ENCODE peak calls at places on chromosomes 5 and 9, in five cellular contexts. M is HCT116, U is GM23248, G is PC-3, O is neural progenitor cell. L is an unnamed sample.

GRCh38 chr9:77384406-77384805 is 207.1 kb downstream of the VPS13A start:
- DNase-seq in O (no peak), M (no peak), U (peak; percentile 58), G (peak; percentile 52), L (no peak)

GRCh38 chr5:54517174-54517511 is 416 bp upstream of the SNX18 start:
- DNase-seq in O (peak; percentile 61), M (no peak), U (no peak), G (no peak), L (no peak)

GRCh38 chr5:172170251-172170701 is 17.7 kb downstream of the STK10 start:
- DNase-seq in G (no peak), O (no peak), M (no peak), U (peak; percentile 22), L (no peak)

GRCh38 chr9:125700791-125701190 is 6.2 kb downstream of the MAPKAP1 start:
- DNase-seq in O (no peak), U (peak; percentile 68), M (no peak), G (no peak), L (peak; percentile 56)

GRCh38 chr5:180251141-180251540 is 40.7 kb downstream of the MAPK9 start:
- DNase-seq in M (no peak), G (no peak), U (no peak), O (no peak), L (no peak)

GRCh38 chr9:20551835-20552234 is 70.5 kb downstream of the MLLT3 start:
- DNase-seq in U (no peak), O (no peak), G (peak; percentile 59), M (no peak), L (no peak)

GRCh38 chr9:115944166-115944948 is 209.2 kb upstream of the PAPPA start:
- DNase-seq in U (peak; percentile 97), O (peak; percentile 4), M (no peak), G (no peak), L (no peak)

GRCh38 chr9:34686231-34686630 is 4.8 kb downstream of the CCL19 start:
- DNase-seq in M (no peak), G (no peak), U (peak; percentile 44), O (no peak), L (no peak)

GRCh38 chr5:80092521-80093107 is 57.5 kb downstream of the THBS4 start:
- DNase-seq in M (no peak), G (no peak), O (no peak), U (no peak), L (no peak)

GRCh38 chr5:13771011-13771571 is 173.4 kb downstream of the DNAH5 start:
- DNase-seq in M (no peak), G (peak; percentile 66), O (no peak), U (peak; percentile 62), L (no peak)

GRCh38 chr9:116153765-116154333 is at the start of gene PAPPA:
- DNase-seq in U (peak; percentile 55), O (no peak), G (no peak), M (no peak), L (peak; percentile 33)

GRCh38 chr9:85610074-85610855 is 131.5 kb downstream of the AGTPBP1 start:
- DNase-seq in O (peak; percentile 76), G (peak; percentile 73), U (peak; percentile 78), M (peak; percentile 51), L (peak; percentile 85)

GRCh38 chr9:107631788-107632187 is 142.2 kb upstream of the KLF4 start:
- DNase-seq in O (no peak), U (no peak), M (no peak), G (no peak), L (peak; percentile 9)

GRCh38 chr5:170554566-170555267 is 50.9 kb downstream of the KCNIP1 start:
- DNase-seq in M (no peak), G (no peak), U (no peak), O (no peak), L (no peak)

GRCh38 chr5:18745591-18745987 is 1111.3 kb downstream of the TAF11L14 start:
- DNase-seq in M (no peak), O (no peak), G (peak; percentile 32), U (no peak), L (no peak)

GRCh38 chr5:55868846-55869245 is 17.7 kb downstream of the IL31RA start:
- DNase-seq in M (peak; percentile 82), U (peak; percentile 97), O (no peak), G (peak; percentile 90), L (no peak)

DNA sequence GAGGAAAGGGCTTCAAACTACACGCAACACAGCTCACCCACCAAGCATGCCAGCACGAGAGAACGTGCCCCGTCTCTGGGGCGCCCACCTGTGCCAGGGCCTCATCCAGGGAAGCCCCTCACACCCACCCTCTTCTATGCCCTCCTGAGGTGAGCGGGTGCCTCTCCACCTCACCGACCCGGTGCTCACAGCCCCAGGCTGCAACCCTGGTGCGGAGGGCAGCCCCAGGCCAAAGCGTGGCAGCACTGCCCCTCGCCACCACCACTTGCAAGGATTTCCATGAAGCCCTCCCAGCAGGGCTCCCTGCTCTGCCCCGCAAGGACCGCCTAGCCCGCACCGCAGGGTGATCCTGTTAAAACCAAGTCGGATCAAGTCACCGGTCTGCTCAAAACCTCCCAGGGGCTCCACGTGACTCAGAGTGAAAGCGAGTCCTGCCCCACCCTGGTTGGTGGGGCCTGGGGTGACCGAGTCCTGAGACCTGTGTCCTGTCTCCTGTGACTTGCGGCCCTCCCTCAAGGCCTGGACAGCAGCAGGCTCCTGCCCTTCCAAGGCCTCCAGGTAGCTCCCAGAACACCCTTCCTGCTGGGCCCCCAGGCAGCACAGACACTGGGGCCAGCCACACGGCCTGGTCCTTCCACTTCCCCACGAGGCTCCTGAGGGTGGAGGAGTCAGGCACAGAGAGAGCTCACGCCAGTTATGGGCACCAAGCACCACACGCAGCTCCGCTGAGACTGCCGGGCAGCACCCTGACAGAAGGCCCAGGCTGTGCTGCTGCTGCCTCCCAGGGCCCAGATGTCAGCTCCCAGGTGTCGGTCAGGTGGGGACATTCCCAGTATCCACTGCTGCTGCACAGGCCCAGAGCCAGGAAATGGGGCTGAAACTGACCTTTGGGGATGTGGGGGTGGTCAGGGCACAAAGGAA is 12.7 kb downstream of the BRD3 start:
- DNase-seq in O (no peak), U (no peak), G (no peak), M (no peak), L (no peak)
- TF ChIP-seq EZH2phosphoT487 in O (no peak), U (no peak), G (no peak), M (no peak), L (no peak)

DNA sequence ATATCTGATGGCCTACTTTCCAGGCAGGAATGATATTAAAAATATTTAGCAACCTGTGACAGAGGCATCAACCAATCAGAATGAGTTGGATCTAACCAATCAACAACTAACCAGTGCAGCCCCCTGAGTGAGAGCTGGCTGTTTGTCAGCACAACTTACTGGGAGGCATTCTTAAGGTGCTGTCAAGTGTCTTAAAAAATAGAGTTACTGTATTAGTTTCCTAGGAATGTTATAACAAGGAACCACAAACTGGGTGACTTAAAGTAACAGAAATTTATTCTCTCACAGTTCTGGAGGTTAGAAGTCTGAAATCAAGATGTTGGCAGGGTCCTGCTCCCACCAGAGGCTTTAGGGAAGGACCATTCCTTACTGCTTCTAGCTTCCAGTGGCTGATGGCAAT is 85.2 kb downstream of the ATG10 start:
- DNase-seq in M (no peak), O (no peak), G (no peak), U (no peak), L (no peak)
- TF ChIP-seq EZH2phosphoT487 in M (no peak), O (no peak), G (no peak), U (no peak), L (no peak)

GRCh38 chr5:41325074-41325473 is 111.7 kb upstream of the C6 start:
- DNase-seq in O (no peak), M (no peak), U (no peak), G (peak; percentile 59), L (no peak)
- TF ChIP-seq EZH2phosphoT487 in O (no peak), M (no peak), U (no peak), G (no peak), L (no peak)

DNA sequence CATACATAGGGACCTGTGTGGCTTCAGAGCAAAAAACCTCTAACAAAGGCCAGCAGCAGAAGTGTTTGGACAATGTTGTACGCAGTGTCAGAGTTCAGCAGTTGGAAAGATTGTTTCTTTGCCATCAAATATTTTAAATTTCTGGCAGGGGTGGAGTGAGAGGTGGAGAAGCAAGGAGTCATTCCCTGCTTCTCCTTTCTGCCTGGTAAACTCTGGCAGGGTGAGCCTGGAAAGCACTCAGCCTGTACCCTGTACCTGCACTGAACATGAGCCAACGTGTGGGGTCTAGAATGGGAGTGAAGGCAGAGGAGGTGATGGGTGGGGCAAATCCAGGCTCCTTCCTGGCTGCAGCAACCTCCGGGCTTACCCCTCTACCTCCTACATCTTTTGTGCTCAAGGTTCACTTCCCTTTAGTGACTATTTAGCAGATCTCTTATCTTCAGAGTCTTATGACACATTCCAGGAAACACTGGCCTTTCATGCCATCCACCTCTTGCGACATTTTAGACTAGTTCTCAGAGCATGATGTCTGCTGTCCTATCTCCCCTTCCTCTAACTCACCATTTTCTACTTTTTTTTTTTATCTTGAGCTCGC is 445.0 kb upstream of the PIK3R1 start:
- DNase-seq in G (no peak), O (no peak), U (peak; percentile 10), M (no peak), L (no peak)
- TF ChIP-seq EZH2phosphoT487 in G (no peak), O (no peak), U (no peak), M (no peak), L (no peak)

GRCh38 chr5:143931389-143931984 is 119.5 kb downstream of the HMHB1 start:
- DNase-seq in O (peak; percentile 2), M (no peak), G (no peak), U (no peak), L (no peak)
- TF ChIP-seq EZH2phosphoT487 in O (no peak), M (no peak), G (no peak), U (no peak), L (no peak)

DNA sequence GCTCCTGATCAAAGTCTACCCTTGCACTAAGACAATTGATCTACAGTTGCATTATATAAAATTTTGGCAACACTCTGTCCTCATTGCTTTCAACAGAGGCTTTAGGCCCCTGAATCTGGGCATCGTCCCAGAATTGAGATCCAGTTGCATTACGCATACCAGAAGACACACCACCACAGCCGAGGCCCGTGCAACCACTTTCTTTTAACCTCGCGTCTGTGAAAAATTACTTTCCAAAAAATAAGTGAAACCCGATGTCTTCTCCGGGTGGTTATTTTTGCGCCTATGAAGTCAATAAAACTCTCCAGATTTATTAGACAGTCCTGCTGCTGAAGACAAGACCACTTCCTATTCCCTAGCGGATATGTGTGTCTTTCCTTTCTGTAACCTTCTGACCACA is 52.1 kb upstream of the NFIB start:
- DNase-seq in O (no peak), M (no peak), G (no peak), U (peak; percentile 96), L (no peak)
- TF ChIP-seq EZH2phosphoT487 in O (no peak), M (no peak), G (no peak), U (peak; percentile 88), L (no peak)